ENCODE peak calls at places on chromosomes 7 and 10, in six cellular contexts. One of them, this sample, is unnamed.

GRCh38 chr7:82598958-82599357 is 155.4 kb upstream of the CACNA2D1 start:
- DNase-seq in upper lobe of right lung: no peak
- DNase-seq in mesendoderm: no peak
- DNase-seq in lower lobe of right lung: no peak
- DNase-seq in MM.1S: no peak
- DNase-seq in heart left ventricle: no peak
- DNase-seq in this sample: no peak

GRCh38 chr10:124414077-124414476 is 4.6 kb downstream of the OAT start:
- DNase-seq in upper lobe of right lung: no peak
- DNase-seq in mesendoderm: no peak
- DNase-seq in lower lobe of right lung: no peak
- DNase-seq in MM.1S: no peak
- DNase-seq in heart left ventricle: no peak
- DNase-seq in this sample: no peak

GRCh38 chr10:35870665-35871310 is 228.7 kb upstream of the FZD8 start:
- DNase-seq in upper lobe of right lung: no peak
- DNase-seq in mesendoderm: no peak
- DNase-seq in lower lobe of right lung: no peak
- DNase-seq in MM.1S: no peak
- DNase-seq in heart left ventricle: no peak
- DNase-seq in this sample: no peak

GRCh38 chr7:156539999-156540398 is 100.6 kb upstream of the RNF32 start:
- DNase-seq in upper lobe of right lung: no peak
- DNase-seq in mesendoderm: no peak
- DNase-seq in lower lobe of right lung: no peak
- DNase-seq in MM.1S: no peak
- DNase-seq in heart left ventricle: no peak
- DNase-seq in this sample: no peak

GRCh38 chr7:151131622-151132293 is 35.7 kb downstream of the GBX1 start:
- DNase-seq in upper lobe of right lung: no peak
- DNase-seq in mesendoderm: no peak
- DNase-seq in lower lobe of right lung: peak; percentile 41
- DNase-seq in MM.1S: no peak
- DNase-seq in heart left ventricle: no peak
- DNase-seq in this sample: peak; percentile 56

GRCh38 chr7:43647772-43648643 is 65.1 kb downstream of the STK17A start:
- DNase-seq in upper lobe of right lung: peak; percentile 71
- DNase-seq in mesendoderm: peak; percentile 67
- DNase-seq in lower lobe of right lung: peak; percentile 62
- DNase-seq in MM.1S: peak; percentile 9
- DNase-seq in heart left ventricle: no peak
- DNase-seq in this sample: peak; percentile 69

GRCh38 chr7:92717601-92717981 is 118.8 kb downstream of the CDK6 start:
- DNase-seq in upper lobe of right lung: no peak
- DNase-seq in mesendoderm: no peak
- DNase-seq in lower lobe of right lung: no peak
- DNase-seq in MM.1S: no peak
- DNase-seq in heart left ventricle: no peak
- DNase-seq in this sample: no peak

GRCh38 chr7:32299133-32299702 is 191.0 kb downstream of the LSM5 start:
- DNase-seq in upper lobe of right lung: no peak
- DNase-seq in mesendoderm: peak; percentile 71
- DNase-seq in lower lobe of right lung: no peak
- DNase-seq in MM.1S: no peak
- DNase-seq in heart left ventricle: peak; percentile 74
- DNase-seq in this sample: peak; percentile 85

GRCh38 chr7:32347244-32347828 is 142.8 kb downstream of the LSM5 start:
- DNase-seq in upper lobe of right lung: no peak
- DNase-seq in mesendoderm: peak; percentile 10
- DNase-seq in lower lobe of right lung: no peak
- DNase-seq in MM.1S: no peak
- DNase-seq in heart left ventricle: no peak
- DNase-seq in this sample: peak; percentile 59

GRCh38 chr10:16521311-16522016 is at the start of gene C1QL3:
- DNase-seq in upper lobe of right lung: no peak
- DNase-seq in mesendoderm: peak; percentile 55
- DNase-seq in lower lobe of right lung: no peak
- DNase-seq in MM.1S: no peak
- DNase-seq in heart left ventricle: no peak
- DNase-seq in this sample: no peak

GRCh38 chr7:11507929-11508328 is 324.1 kb downstream of the THSD7A start:
- DNase-seq in upper lobe of right lung: no peak
- DNase-seq in mesendoderm: no peak
- DNase-seq in lower lobe of right lung: no peak
- DNase-seq in MM.1S: no peak
- DNase-seq in heart left ventricle: no peak
- DNase-seq in this sample: no peak

GRCh38 chr10:133357293-133358151 is at the start of gene FUOM:
- DNase-seq in upper lobe of right lung: peak; percentile 89
- DNase-seq in mesendoderm: peak; percentile 96
- DNase-seq in lower lobe of right lung: peak; percentile 87
- DNase-seq in MM.1S: no peak
- DNase-seq in heart left ventricle: peak; percentile 70
- DNase-seq in this sample: peak; percentile 89

GRCh38 chr10:117615649-117616048 is 73.1 kb downstream of the EMX2 start:
- DNase-seq in upper lobe of right lung: no peak
- DNase-seq in mesendoderm: no peak
- DNase-seq in lower lobe of right lung: no peak
- DNase-seq in MM.1S: no peak
- DNase-seq in heart left ventricle: no peak
- DNase-seq in this sample: no peak

GRCh38 chr10:520402-520787 is 169.1 kb downstream of the DIP2C start:
- DNase-seq in upper lobe of right lung: peak; percentile 45
- DNase-seq in mesendoderm: peak; percentile 57
- DNase-seq in lower lobe of right lung: no peak
- DNase-seq in MM.1S: no peak
- DNase-seq in heart left ventricle: no peak
- DNase-seq in this sample: no peak

GRCh38 chr10:103745264-103746247 is 109.8 kb downstream of the SH3PXD2A start:
- DNase-seq in upper lobe of right lung: no peak
- DNase-seq in mesendoderm: peak; percentile 53
- DNase-seq in lower lobe of right lung: no peak
- DNase-seq in MM.1S: no peak
- DNase-seq in heart left ventricle: peak; percentile 49
- DNase-seq in this sample: no peak

DNA sequence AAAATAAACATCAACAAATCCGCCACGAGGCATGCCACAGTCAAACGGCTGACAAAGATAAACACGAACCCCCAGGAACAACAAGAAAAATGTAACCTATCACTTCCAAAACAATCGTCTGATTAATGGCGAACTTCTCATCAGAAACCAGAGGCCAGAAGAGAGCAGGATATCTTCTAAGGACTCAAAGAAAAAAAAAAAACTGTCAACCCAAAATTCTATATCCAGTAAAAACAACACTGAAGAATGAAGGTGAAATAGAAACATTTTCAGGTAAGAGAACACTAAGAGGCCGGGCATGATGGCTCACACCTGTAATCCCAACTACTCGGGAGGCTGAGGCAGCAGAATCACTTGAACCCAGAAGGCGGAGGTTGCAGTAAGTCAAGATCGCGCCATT is 54.3 kb downstream of the SLC29A4 start:
- DNase-seq in upper lobe of right lung: no peak
- DNase-seq in mesendoderm: no peak
- DNase-seq in lower lobe of right lung: no peak
- DNase-seq in MM.1S: no peak
- DNase-seq in heart left ventricle: no peak
- DNase-seq in this sample: no peak
- H3K27ac ChIP-seq in upper lobe of right lung: no peak overlapping the region
- H3K27ac ChIP-seq in mesendoderm: no peak overlapping the region
- H3K27ac ChIP-seq in lower lobe of right lung: no peak overlapping the region
- H3K27ac ChIP-seq in MM.1S: no peak overlapping the region
- H3K27ac ChIP-seq in heart left ventricle: no peak overlapping the region
- H3K27ac ChIP-seq in this sample: no peak overlapping the region

DNA sequence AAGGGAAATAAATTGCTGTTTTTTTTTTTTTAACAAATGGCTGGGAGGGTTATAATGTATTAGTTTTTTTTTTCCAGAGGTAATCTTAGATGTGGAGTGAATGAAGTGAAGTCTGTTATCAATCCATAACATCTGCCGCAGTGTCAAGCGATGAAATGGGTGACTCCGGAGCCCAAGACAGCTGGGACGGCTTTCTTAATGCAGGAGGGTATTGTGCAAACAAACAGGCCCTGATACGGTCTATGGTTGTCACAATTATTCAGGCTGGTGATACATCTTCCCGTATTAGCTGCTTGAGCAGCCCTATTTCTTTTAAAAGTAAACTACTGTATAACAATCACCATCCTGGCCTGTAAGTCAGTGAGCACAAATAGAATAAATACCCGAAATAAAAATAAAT is 1231.2 kb downstream of the GATA3 start:
- DNase-seq in upper lobe of right lung: no peak
- DNase-seq in mesendoderm: no peak
- DNase-seq in lower lobe of right lung: no peak
- DNase-seq in MM.1S: no peak
- DNase-seq in heart left ventricle: no peak
- DNase-seq in this sample: no peak
- H3K4me3 ChIP-seq in upper lobe of right lung: no peak overlapping the region
- H3K4me3 ChIP-seq in mesendoderm: no peak overlapping the region
- H3K4me3 ChIP-seq in lower lobe of right lung: no peak overlapping the region
- H3K4me3 ChIP-seq in MM.1S: no peak overlapping the region
- H3K4me3 ChIP-seq in heart left ventricle: no peak overlapping the region
- H3K4me3 ChIP-seq in this sample: no peak overlapping the region

DNA sequence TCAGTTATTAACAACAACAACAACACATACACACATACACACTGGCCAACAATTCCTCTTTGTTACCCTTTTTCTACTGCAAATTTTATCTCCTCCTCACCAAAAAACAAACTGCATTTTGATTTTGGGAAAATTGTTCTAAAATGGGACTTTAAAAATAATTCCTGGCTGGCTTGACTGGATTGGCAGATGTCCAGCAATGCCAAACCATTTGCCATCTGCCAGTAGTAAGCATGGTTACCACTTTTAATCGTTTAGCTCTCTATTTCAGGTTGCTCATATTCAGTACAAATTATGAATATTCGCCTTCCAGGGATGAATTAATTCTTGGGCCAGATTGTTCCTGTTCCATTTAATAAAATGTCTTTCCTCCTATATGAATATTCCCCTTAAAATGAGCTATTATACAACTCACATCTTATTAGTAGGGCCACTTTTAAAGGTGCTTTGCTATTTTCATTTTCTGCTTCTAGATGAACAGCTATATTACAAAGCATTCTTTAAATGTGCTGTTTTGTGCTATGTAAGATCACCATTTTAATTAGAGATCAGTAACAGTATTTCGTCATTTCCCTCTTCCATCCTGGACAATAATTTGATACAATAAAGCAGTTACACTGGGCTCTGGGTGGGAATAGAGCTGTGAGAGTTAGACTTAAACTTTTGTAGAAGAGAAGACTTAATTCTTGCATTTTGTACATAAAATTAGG is 35.6 kb downstream of the SMNDC1 start:
- DNase-seq in upper lobe of right lung: no peak
- DNase-seq in mesendoderm: no peak
- DNase-seq in lower lobe of right lung: no peak
- DNase-seq in MM.1S: no peak
- DNase-seq in heart left ventricle: no peak
- DNase-seq in this sample: no peak
- H3K27ac ChIP-seq in upper lobe of right lung: peak overlapping the region; percentile 65
- H3K27ac ChIP-seq in mesendoderm: no peak overlapping the region
- H3K27ac ChIP-seq in lower lobe of right lung: peak overlapping the region; percentile 63
- H3K27ac ChIP-seq in MM.1S: no peak overlapping the region
- H3K27ac ChIP-seq in heart left ventricle: peak overlapping the region; percentile 89
- H3K27ac ChIP-seq in this sample: peak overlapping the region; percentile 81

GRCh38 chr10:119726291-119727261 is 726 bp downstream of the INPP5F start:
- DNase-seq in upper lobe of right lung: no peak
- DNase-seq in mesendoderm: peak; percentile 62
- DNase-seq in lower lobe of right lung: no peak
- DNase-seq in MM.1S: no peak
- DNase-seq in heart left ventricle: peak; percentile 59
- DNase-seq in this sample: no peak
- H3K4me3 ChIP-seq in upper lobe of right lung: peak overlapping the region; percentile 78
- H3K4me3 ChIP-seq in mesendoderm: peak overlapping the region; percentile 73
- H3K4me3 ChIP-seq in lower lobe of right lung: peak overlapping the region; percentile 72
- H3K4me3 ChIP-seq in MM.1S: peak overlapping the region; percentile 67
- H3K4me3 ChIP-seq in heart left ventricle: peak overlapping the region; percentile 67
- H3K4me3 ChIP-seq in this sample: peak overlapping the region; percentile 65